ENCODE peak calls at places on chromosome 2, in ten cellular contexts. C, P, F, E, L, V, G, K, W and I are unnamed samples. For H3K27me3, the result is how much of the 10 kb centered on the place peaks cover.

GRCh38 chr2:64750001-64750816 is 96.5 kb upstream of the SERTAD2 start:
- DNase-seq in K (peak), P (peak), G (no peak), E (peak), W (peak), V (peak), F (peak), L (peak), C (peak), I (no peak)

GRCh38 chr2:235106874-235107639 is 155.2 kb downstream of the SH3BP4 start:
- DNase-seq in L (no peak), G (peak), C (peak), W (no peak), F (peak), K (peak), P (no peak), V (peak), E (no peak), I (no peak)

GRCh38 chr2:190882831-190883582 is 2.4 kb downstream of the GLS start:
- DNase-seq in L (no peak), G (no peak), C (no peak), V (peak), E (no peak), K (no peak), F (no peak), P (no peak), W (peak), I (no peak)

GRCh38 chr2:85175369-85176299 is 42.4 kb downstream of the TCF7L1 start:
- DNase-seq in F (no peak), E (no peak), C (no peak), L (no peak), P (no peak), G (no peak), V (peak), K (peak), W (no peak), I (no peak)

GRCh38 chr2:30683240-30683956 is 123.8 kb downstream of the CAPN13 start:
- DNase-seq in E (no peak), P (no peak), C (no peak), W (peak), V (no peak), L (no peak), K (no peak), F (no peak), G (peak), I (no peak)

GRCh38 chr2:137838255-137839092 is 125.8 kb upstream of the HNMT start:
- DNase-seq in E (peak), P (no peak), W (peak), K (no peak), L (no peak), G (no peak), V (peak), C (peak), F (no peak), I (peak)

GRCh38 chr2:85648619-85649018 is 19.4 kb downstream of the SFTPB start:
- DNase-seq in E (no peak), K (no peak), P (no peak), C (peak), F (no peak), W (peak), L (no peak), V (peak), G (no peak), I (no peak)

GRCh38 chr2:159030674-159031380 is 62.4 kb downstream of the TANC1 start:
- DNase-seq in V (peak), C (peak), E (no peak), K (peak), L (no peak), F (peak), P (no peak), W (no peak), G (no peak), I (no peak)

GRCh38 chr2:147628971-147629421 is 215.8 kb upstream of the ACVR2A start:
- DNase-seq in E (no peak), G (no peak), K (no peak), W (no peak), L (no peak), F (no peak), C (no peak), P (no peak), V (no peak), I (no peak)

GRCh38 chr2:16328521-16329190 is 337.0 kb downstream of the CYRIA start:
- DNase-seq in E (no peak), K (no peak), C (no peak), V (no peak), G (peak), W (no peak), P (no peak), L (no peak), F (no peak), I (no peak)

GRCh38 chr2:30453498-30453897 is 6.5 kb downstream of the LCLAT1 start:
- DNase-seq in P (no peak), L (no peak), G (no peak), F (no peak), K (no peak), E (no peak), W (no peak), V (no peak), C (no peak), I (no peak)

GRCh38 chr2:127674241-127675209 is 805 bp downstream of the LIMS2 start:
- DNase-seq in F (peak), E (no peak), P (no peak), L (peak), V (no peak), K (peak), G (no peak), C (no peak), W (no peak), I (peak)

GRCh38 chr2:236600892-236601291 is 31.3 kb downstream of the ACKR3 start:
- DNase-seq in W (no peak), E (no peak), F (no peak), V (no peak), L (peak), G (no peak), P (no peak), C (no peak), K (no peak), I (no peak)

GRCh38 chr2:68045337-68045736 is 17.5 kb downstream of the C1D start:
- DNase-seq in E (no peak), K (no peak), L (no peak), P (no peak), G (no peak), C (peak), V (no peak), F (no peak), W (no peak), I (no peak)

GRCh38 chr2:202099515-202099914 is 26.5 kb downstream of the KIAA2012 start:
- DNase-seq in C (no peak), F (no peak), E (no peak), L (no peak), K (no peak), G (no peak), V (peak), P (no peak), W (no peak), I (no peak)

GRCh38 chr2:168192839-168193616 is 54.4 kb downstream of the STK39 start:
- DNase-seq in K (no peak), V (no peak), P (peak), F (no peak), W (peak), G (no peak), L (no peak), C (no peak), E (peak), I (peak)

GRCh38 chr2:208134928-208135586 is 5.4 kb upstream of the CRYGC start:
- DNase-seq in L (no peak), F (no peak), V (no peak), W (peak), K (no peak), E (no peak), P (no peak), C (peak), G (no peak), I (no peak)

GRCh38 chr2:70656421-70657010 is 102.9 kb upstream of the TGFA start:
- DNase-seq in K (no peak), F (peak), C (no peak), L (peak), V (no peak), P (peak), E (no peak), W (no peak), G (peak), I (peak)

GRCh38 chr2:68416081-68416675 is 50.9 kb downstream of the FBXO48 start:
- DNase-seq in G (peak), P (no peak), K (no peak), L (no peak), E (no peak), W (no peak), V (no peak), C (no peak), F (no peak), I (no peak)

GRCh38 chr2:175111200-175111657 is 56.8 kb downstream of the ATF2 start:
- DNase-seq in F (no peak), L (no peak), P (no peak), E (peak), C (peak), G (no peak), K (no peak), V (peak), W (no peak), I (peak)

GRCh38 chr2:33022989-33023731 is 76.4 kb downstream of the LTBP1 start:
- DNase-seq in P (no peak), V (no peak), E (no peak), L (no peak), C (peak), F (no peak), K (no peak), G (no peak), W (no peak), I (no peak)

GRCh38 chr2:120759543-120760331 is 24.1 kb downstream of the GLI2 start:
- DNase-seq in L (peak), W (no peak), C (no peak), P (no peak), G (no peak), F (peak), E (no peak), K (peak), V (no peak), I (no peak)

GRCh38 chr2:46902465-46902864 is 13.1 kb downstream of the MCFD2 start:
- DNase-seq in G (no peak), E (no peak), P (no peak), F (no peak), W (no peak), C (no peak), V (no peak), L (no peak), K (no peak), I (no peak)

GRCh38 chr2:170843656-170844055 is 27.0 kb downstream of the GAD1 start:
- DNase-seq in K (no peak), F (no peak), E (no peak), V (no peak), P (no peak), G (peak), C (no peak), L (no peak), W (no peak), I (no peak)

GRCh38 chr2:237475704-237476107 is 11.3 kb upstream of the MLPH start:
- DNase-seq in V (peak), F (no peak), L (no peak), W (no peak), C (peak), K (no peak), E (no peak), P (peak), G (no peak), I (no peak)

GRCh38 chr2:44952143-44952805 is 10.8 kb downstream of the SIX3 start:
- DNase-seq in V (peak), G (no peak), K (no peak), P (no peak), L (no peak), E (no peak), F (no peak), C (peak), W (peak), I (no peak)

GRCh38 chr2:231612199-231613053 is 19.8 kb downstream of the TEX44 start:
- DNase-seq in G (peak), F (peak), K (peak), E (peak), P (peak), L (peak), W (peak), C (peak), V (peak), I (peak)

GRCh38 chr2:152585830-152586484 is 131.3 kb downstream of the PRPF40A start:
- DNase-seq in V (no peak), W (no peak), K (peak), C (peak), L (no peak), F (peak), E (no peak), P (no peak), G (peak), I (no peak)

GRCh38 chr2:54298511-54298910 is 42.5 kb upstream of the TSPYL6 start:
- DNase-seq in W (no peak), L (no peak), K (no peak), F (no peak), G (no peak), V (no peak), C (no peak), E (no peak), P (no peak), I (no peak)

GRCh38 chr2:151851761-151852160 is 23.5 kb upstream of the ARL5A start:
- DNase-seq in L (no peak), E (no peak), K (no peak), P (no peak), V (no peak), F (no peak), G (no peak), C (no peak), W (no peak), I (no peak)

GRCh38 chr2:186716899-186717811 is 23.3 kb downstream of the FAM171B start:
- DNase-seq in E (no peak), F (no peak), P (no peak), L (no peak), C (no peak), W (no peak), G (no peak), K (no peak), V (peak), I (no peak)

GRCh38 chr2:181660181-181660580 is 3.3 kb upstream of the CERKL start:
- DNase-seq in F (no peak), K (no peak), G (no peak), V (no peak), P (no peak), W (no peak), C (peak), L (no peak), E (no peak), I (no peak)

DNA sequence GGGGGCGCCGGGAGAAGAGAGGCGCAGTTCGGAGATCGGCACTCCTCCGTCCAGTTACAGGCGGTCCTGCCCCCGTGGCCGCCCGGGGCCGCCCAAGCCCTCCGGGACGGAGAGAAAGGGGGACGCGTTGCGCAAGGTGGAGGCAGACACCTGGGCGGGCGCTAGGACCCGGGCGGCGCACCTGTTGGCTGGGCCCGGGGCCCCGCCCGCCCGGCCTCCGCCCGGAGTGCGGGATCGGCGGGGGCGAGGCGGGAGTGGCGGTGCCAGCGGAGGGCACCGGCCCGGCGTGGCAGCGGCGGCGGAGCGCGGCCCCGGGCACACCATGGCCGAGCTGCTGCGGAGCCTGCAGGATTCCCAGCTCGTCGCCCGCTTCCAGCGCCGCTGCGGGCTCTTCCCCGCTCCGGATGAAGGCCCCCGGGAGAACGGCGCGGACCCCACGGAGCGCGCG is at the start of gene SGPP2:
- DNase-seq in E (peak), P (no peak), K (no peak), V (no peak), C (peak), W (no peak), G (peak), F (no peak), L (no peak), I (peak)
- H3K27me3 ChIP-seq in E (under half), P (under half), K (under half), V (under half), C (under half), W (under half), G (under half), F (under half), L (under half), I (under half)

DNA sequence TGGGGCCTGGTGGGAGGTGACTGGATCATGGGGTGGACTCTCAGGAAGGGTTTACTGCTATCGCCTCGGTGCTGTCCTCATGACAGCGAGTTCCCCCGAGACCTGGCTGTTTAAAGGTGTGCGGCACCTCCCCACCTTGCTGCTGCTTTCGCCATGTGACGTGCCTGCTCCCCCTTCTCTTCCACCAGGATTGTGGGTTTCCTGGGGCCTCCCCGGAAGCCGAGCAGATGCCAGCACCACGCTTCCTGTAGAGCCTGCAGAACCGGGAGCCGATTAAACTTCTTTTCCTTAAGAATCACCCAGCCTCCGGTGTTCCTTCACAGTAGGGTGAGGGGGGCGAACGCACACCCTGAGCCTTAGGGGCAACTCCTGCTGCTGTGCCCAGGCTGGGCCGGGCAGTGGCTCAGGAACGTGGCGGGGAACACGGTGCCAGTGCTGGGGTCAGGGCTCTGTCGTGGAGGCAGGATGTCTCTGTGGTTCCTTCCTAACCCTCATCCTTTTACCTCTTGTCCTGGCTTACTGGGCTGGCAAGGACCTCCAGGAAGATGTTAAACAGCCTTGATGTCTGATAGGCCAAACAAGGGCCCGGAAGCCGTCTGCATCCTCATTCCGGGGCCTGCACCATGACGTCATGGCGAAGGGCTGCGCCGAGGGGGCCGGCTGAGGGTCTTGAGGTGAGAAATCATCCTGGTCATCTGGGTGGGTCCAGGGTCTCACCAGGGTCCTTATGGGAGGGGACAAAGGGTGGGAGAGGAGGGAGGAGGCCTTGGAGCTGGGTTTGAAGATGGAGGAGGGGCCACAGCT is 12.7 kb downstream of the NEU4 start:
- DNase-seq in W (no peak), P (no peak), F (peak), G (no peak), K (no peak), L (no peak), E (no peak), C (no peak), V (no peak), I (no peak)
- H3K27me3 ChIP-seq in W (under half), P (under half), F (under half), G (under half), K (under half), L (under half), E (under half), C (under half), V (under half), I (under half)

DNA sequence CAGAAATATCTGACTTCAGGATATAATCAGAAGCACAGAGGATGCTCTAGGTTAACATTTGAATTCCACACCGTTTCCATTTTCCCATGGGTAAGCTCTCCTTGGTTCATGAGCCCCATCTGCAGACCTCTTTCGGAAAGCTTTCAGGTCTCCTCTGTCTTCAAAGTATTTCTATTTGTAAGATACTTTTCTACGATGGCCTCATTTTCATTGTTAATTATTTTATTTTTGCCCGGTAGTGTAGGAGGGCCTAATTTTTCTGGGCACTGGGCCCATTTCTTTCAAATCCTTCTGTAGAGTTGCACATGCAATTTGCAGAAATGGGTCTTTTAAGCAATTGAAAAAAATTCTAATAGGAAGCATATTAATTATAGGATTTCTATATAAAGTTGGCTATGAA is 53.8 kb downstream of the LRPPRC start:
- DNase-seq in E (no peak), V (no peak), W (no peak), G (no peak), L (no peak), F (no peak), C (no peak), K (no peak), P (no peak), I (no peak)
- H3K27me3 ChIP-seq in E (under half), V (under half), W (under half), G (under half), L (under half), F (under half), C (under half), K (under half), P (under half), I (under half)

GRCh38 chr2:204225633-204226032 is 289.1 kb downstream of the ICOS start:
- DNase-seq in P (no peak), L (no peak), E (no peak), W (no peak), G (no peak), C (no peak), F (no peak), K (no peak), V (no peak), I (no peak)
- H3K27me3 ChIP-seq in P (under half), L (under half), E (under half), W (under half), G (under half), C (under half), F (under half), K (under half), V (under half), I (under half)

DNA sequence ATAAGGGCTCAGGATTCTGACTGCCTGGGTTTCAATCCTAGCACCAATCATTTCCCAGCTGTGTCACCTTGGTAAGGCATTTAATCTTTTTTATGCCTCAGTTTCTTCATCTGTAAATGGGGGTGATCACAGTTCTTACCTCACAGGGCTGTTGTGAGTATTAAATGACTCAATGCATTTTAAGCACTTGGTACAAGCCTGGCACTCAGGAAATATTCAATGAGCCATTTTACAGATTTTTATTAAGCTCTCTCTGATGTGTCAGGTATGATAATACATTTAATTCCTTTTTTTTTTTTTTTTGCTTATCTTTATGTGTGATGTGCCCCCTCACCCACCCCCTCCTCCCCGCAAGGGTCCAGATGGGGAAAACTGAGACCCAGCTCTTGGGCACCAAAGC is 12.0 kb downstream of the SPEG start:
- DNase-seq in K (no peak), F (no peak), E (no peak), P (no peak), G (no peak), V (no peak), C (no peak), L (no peak), W (no peak), I (no peak)
- H3K27me3 ChIP-seq in K (under half), F (under half), E (under half), P (under half), G (under half), V (under half), C (under half), L (under half), W (half or more), I (under half)